ENCODE peak calls at places on chromosome 12, in five cellular contexts. J is lung; B is cardiac fibroblast; X is fibroblast of lung; N is CD8-positive, alpha-beta T cell. H is an unnamed sample.

GRCh38 chr12:104506691-104507401 is 50.1 kb downstream of the CHST11 start:
- DNase-seq in B (no peak), J (no peak), N (no peak), X (no peak), H (no peak)

GRCh38 chr12:678747-679712 is 15.8 kb upstream of the NINJ2 start:
- DNase-seq in B (no peak), N (no peak), X (no peak), J (no peak), H (no peak)

GRCh38 chr12:823043-823698 is 70.8 kb downstream of the WNK1 start:
- DNase-seq in J (no peak), N (no peak), B (no peak), X (no peak), H (peak)

GRCh38 chr12:3165311-3165931 is 88.2 kb downstream of the TSPAN9 start:
- DNase-seq in J (no peak), N (no peak), X (no peak), B (no peak), H (no peak)

GRCh38 chr12:89707623-89707991 is 1.0 kb downstream of the ATP2B1 start:
- DNase-seq in X (no peak), J (no peak), B (no peak), N (peak), H (peak)

GRCh38 chr12:62647586-62647985 is 181.0 kb downstream of the MON2 start:
- DNase-seq in X (no peak), N (no peak), B (peak), J (no peak), H (no peak)

GRCh38 chr12:111546758-111547383 is 52.2 kb downstream of the ATXN2 start:
- DNase-seq in N (no peak), J (no peak), B (no peak), X (peak), H (no peak)

GRCh38 chr12:34396006-34396860 is 373.9 kb downstream of the ALG10 start:
- DNase-seq in J (peak), B (no peak), N (peak), X (no peak), H (no peak)

GRCh38 chr12:38053113-38053512 is 263.5 kb upstream of the ALG10B start:
- DNase-seq in N (no peak), X (no peak), J (no peak), B (no peak), H (no peak)

GRCh38 chr12:109082751-109083150 is 10.5 kb downstream of the ALKBH2 start:
- DNase-seq in J (no peak), N (no peak), B (no peak), X (no peak), H (no peak)

GRCh38 chr12:15536446-15536845 is 214.1 kb downstream of the PTPRO start:
- DNase-seq in N (no peak), J (no peak), B (no peak), X (no peak), H (no peak)
- TF ChIP-seq CTCF in N (no peak), J (no peak), B (no peak), X (no peak), H (no peak)

DNA sequence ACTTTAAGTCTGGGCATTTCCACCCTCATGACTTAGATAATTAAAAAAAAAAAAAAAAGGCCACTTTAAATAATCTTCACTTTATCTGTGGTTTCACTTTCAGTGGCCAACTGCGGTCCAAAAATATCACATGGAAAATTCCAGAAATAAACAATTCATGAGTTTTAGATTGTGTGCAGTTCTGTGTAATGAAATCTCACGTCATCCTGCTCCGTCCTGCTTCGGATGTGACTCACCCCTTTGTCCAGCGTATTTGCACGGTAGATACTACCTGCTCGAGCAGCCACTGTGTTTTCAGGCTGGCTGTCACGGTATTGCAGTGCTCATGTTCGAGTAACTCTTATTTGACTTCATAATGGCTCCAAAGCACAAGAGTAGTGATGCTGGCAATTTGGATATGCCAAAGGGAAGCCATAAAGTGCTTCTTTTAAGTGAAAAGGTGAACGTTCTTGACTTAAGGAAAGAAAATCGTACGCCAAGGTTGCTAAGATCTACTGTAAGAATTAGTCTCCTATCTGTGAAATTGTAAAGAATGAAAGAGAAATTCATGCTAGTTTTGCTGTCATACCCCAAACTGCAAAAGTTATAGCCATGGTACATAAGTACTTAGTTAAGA is 2.4 kb downstream of the E2F7 start:
- DNase-seq in B (peak), N (no peak), J (no peak), X (peak), H (peak)
- H3K4me3 ChIP-seq in B (peak), N (no peak), J (no peak), X (peak), H (peak)

GRCh38 chr12:45907955-45908354 is 82.4 kb downstream of the SCAF11 start:
- DNase-seq in B (no peak), J (no peak), N (no peak), X (no peak), H (peak)

GRCh38 chr12:45914090-45914489 is 76.3 kb downstream of the SCAF11 start:
- DNase-seq in N (no peak), B (peak), J (no peak), X (peak), H (no peak)

GRCh38 chr12:45913631-45914030 is 76.7 kb downstream of the SCAF11 start:
- DNase-seq in B (no peak), N (no peak), X (no peak), J (no peak), H (no peak)

GRCh38 chr12:45909041-45909713 is 81.2 kb downstream of the SCAF11 start:
- DNase-seq in B (no peak), N (no peak), J (no peak), X (peak), H (no peak)

GRCh38 chr12:45912774-45913173 is 77.6 kb downstream of the SCAF11 start:
- DNase-seq in B (no peak), J (no peak), X (no peak), N (no peak), H (no peak)
- TF ChIP-seq CTCF in B (no peak), J (no peak), X (no peak), N (no peak), H (no peak)

DNA sequence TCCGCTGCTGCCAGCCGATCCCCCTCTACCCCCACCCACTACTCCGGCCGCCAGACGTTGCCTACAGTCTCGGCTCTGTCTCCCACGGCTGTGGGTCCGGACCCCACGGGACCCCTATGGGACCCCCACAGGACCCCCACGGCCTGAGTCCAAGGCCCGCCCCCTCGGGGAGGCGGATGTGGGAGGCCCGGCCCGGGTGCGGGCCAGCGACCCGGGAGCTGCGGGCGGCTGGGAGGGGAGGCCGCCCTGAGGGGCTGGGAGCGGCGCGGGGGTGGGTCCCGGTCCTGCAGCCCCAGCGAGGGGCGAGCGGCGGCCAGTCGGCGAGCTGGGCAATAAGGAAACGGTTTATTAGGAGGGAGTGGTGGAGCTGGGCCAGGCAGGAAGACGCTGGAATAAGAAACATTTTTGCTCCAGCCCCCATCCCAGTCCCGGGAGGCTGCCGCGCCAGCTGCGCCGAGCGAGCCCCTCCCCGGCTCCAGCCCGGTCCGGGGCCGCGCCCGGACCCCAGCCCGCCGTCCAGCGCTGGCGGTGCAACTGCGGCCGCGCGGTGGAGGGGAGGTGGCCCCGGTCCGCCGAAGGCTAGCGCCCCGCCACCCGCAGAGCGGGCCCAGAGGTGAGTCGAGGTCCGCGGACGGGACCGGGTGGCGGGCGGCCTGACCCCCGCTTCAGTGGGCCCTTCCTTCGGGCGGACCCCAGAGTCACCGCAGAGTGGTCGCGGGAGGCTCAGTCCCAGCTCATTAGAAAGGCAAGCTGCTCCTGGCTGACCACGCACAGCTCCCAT is at the start of gene ACVRL1:
- DNase-seq in B (peak), X (no peak), J (no peak), N (no peak), H (no peak)
- H3K4me3 ChIP-seq in B (peak), X (peak), J (peak), N (no peak), H (no peak)

GRCh38 chr12:95815635-95816212 is 25.2 kb upstream of the NTN4 start:
- DNase-seq in N (no peak), J (no peak), B (peak), X (peak), H (no peak)
- TF ChIP-seq CTCF in N (peak), J (peak), B (peak), X (peak), H (peak)

DNA sequence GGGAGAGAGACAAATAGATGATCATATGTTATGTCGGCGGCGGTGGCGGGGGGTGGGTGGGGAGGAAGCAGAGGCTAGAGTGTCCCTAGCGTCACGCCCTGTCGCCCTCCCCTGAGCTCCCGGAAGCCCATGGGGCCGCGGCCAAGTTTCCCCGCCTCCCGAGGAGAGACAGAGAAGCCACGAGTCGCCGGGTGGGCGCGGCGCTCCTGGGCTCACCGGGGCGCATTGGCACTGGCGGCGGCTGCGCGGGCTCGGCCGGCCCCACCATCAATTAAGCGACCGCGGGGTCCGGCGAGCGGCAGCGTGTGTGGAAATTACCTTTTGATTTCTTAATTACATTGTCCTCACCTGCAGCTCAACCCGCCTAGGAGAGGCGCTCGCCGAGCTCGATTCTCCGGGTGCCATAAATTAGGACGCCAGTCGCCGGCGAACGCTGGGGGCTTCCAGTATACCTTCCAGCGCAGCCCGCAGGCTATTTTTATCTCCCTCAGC is 119.9 kb upstream of the LHX5 start:
- DNase-seq in N (no peak), X (no peak), B (no peak), J (no peak), H (peak)
- H3K4me3 ChIP-seq in N (no peak), X (no peak), B (no peak), J (no peak), H (peak)

GRCh38 chr12:71393625-71394024 is 46.0 kb upstream of the LGR5 start:
- DNase-seq in X (no peak), J (no peak), B (no peak), N (no peak), H (no peak)

GRCh38 chr12:71392521-71393145 is 47.0 kb upstream of the LGR5 start:
- DNase-seq in N (no peak), X (peak), J (no peak), B (peak), H (no peak)

GRCh38 chr12:71400481-71400880 is 39.1 kb upstream of the LGR5 start:
- DNase-seq in J (no peak), B (no peak), N (no peak), X (no peak), H (no peak)

GRCh38 chr12:71399197-71399596 is 40.4 kb upstream of the LGR5 start:
- DNase-seq in X (no peak), B (peak), J (no peak), N (no peak), H (no peak)

GRCh38 chr12:71397433-71397954 is 42.1 kb upstream of the LGR5 start:
- DNase-seq in J (no peak), N (no peak), X (peak), B (no peak), H (no peak)
- TF ChIP-seq CTCF in J (no peak), N (no peak), X (no peak), B (no peak), H (no peak)

H was measured in GM06990.